ENCODE peak calls at places on chromosomes 1 and 21, in seven cellular contexts. L, M, J, B, S, O and U are unnamed samples.

GRCh38 chr1:92485374-92486250 is 1.1 kb downstream of the GFI1 start:
- DNase-seq in L (peak; percentile 68), M (peak; percentile 81), J (no peak), B (no peak), S (peak; percentile 85), O (peak; percentile 55), U (no peak)

GRCh38 chr1:246280551-246280950 is 226.5 kb downstream of the SMYD3 start:
- DNase-seq in L (no peak), M (no peak), J (peak; percentile 59), B (no peak), S (no peak), O (peak; percentile 31), U (no peak)

GRCh38 chr1:32953495-32953894 is 11.1 kb downstream of the RNF19B start:
- DNase-seq in L (no peak), M (no peak), J (peak; percentile 67), B (no peak), S (no peak), O (no peak), U (no peak)

GRCh38 chr1:87404306-87404705 is 75.6 kb downstream of the LMO4 start:
- DNase-seq in L (no peak), M (no peak), J (no peak), B (no peak), S (no peak), O (no peak), U (no peak)

GRCh38 chr1:186059311-186059710 is 315.7 kb downstream of the TPR start:
- DNase-seq in L (no peak), M (no peak), J (peak; percentile 45), B (no peak), S (no peak), O (no peak), U (no peak)

GRCh38 chr21:41921089-41921819 is 32.6 kb downstream of the C2CD2 start:
- DNase-seq in L (no peak), M (no peak), J (no peak), B (no peak), S (no peak), O (no peak), U (no peak)

GRCh38 chr1:7610106-7610731 is 160.9 kb upstream of the VAMP3 start:
- DNase-seq in L (no peak), M (no peak), J (no peak), B (no peak), S (no peak), O (no peak), U (no peak)

GRCh38 chr1:223726380-223727001 is 14.2 kb downstream of the CAPN2 start:
- DNase-seq in L (peak; percentile 81), M (peak; percentile 58), J (peak; percentile 95), B (peak; percentile 87), S (peak; percentile 48), O (no peak), U (peak; percentile 82)

GRCh38 chr1:223670458-223671159 is 5.1 kb upstream of the CAPN8 start:
- DNase-seq in L (no peak), M (peak; percentile 69), J (peak; percentile 30), B (no peak), S (peak; percentile 70), O (peak; percentile 82), U (no peak)

GRCh38 chr1:168301664-168302320 is 21.1 kb downstream of the TBX19 start:
- DNase-seq in L (no peak), M (no peak), J (peak; percentile 65), B (no peak), S (no peak), O (peak; percentile 41), U (no peak)

GRCh38 chr1:171480035-171480434 is 5.3 kb upstream of the PRRC2C start:
- DNase-seq in L (no peak), M (no peak), J (no peak), B (no peak), S (no peak), O (no peak), U (no peak)

GRCh38 chr1:41003640-41004220 is 17.8 kb downstream of the SLFNL1 start:
- DNase-seq in L (peak; percentile 82), M (peak; percentile 27), J (peak; percentile 99), B (peak; percentile 94), S (peak; percentile 88), O (peak; percentile 78), U (no peak)

GRCh38 chr1:167748901-167749300 is 27.1 kb downstream of the MPZL1 start:
- DNase-seq in L (no peak), M (no peak), J (no peak), B (no peak), S (no peak), O (no peak), U (no peak)

GRCh38 chr1:39142394-39143060 is 62.0 kb upstream of the MACF1 start:
- DNase-seq in L (no peak), M (peak; percentile 53), J (no peak), B (no peak), S (peak; percentile 90), O (no peak), U (no peak)

GRCh38 chr1:153880962-153881361 is 41.8 kb downstream of the GATAD2B start:
- DNase-seq in L (peak; percentile 10), M (peak; percentile 8), J (peak; percentile 98), B (peak; percentile 59), S (peak; percentile 85), O (peak; percentile 84), U (no peak)

GRCh38 chr1:101128211-101128727 is 102.7 kb upstream of the DPH5 start:
- DNase-seq in L (peak; percentile 28), M (no peak), J (no peak), B (no peak), S (no peak), O (no peak), U (no peak)

GRCh38 chr21:29265690-29266479 is 32.8 kb upstream of the BACH1 start:
- DNase-seq in L (no peak), M (no peak), J (no peak), B (no peak), S (no peak), O (no peak), U (no peak)

GRCh38 chr1:19665456-19666138 is 922 bp downstream of the HTR6 start:
- DNase-seq in L (no peak), M (peak; percentile 59), J (no peak), B (no peak), S (no peak), O (no peak), U (no peak)

DNA sequence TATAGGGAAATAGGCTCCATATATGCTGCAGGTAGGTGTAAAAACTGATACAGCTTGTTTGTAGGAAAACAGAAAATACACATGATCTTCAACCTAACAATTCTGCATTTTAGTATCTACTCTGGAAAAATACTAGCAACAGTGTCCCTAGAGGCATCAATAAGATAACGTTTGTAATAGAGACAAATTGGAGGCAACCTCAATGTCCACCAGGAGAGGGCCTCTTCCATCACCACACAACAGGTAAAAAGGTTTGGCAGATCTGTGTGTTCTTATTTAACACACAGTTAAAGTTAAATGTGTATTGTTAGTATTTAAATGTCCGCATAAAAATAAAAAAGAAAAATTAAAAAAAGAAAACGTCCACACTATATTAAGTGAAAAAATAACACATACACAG is 5.4 kb downstream of the EIF2D start:
- DNase-seq in L (no peak), M (peak; percentile 38), J (peak; percentile 49), B (no peak), S (no peak), O (no peak), U (no peak)
- TF ChIP-seq CTCF in L (no peak), M (peak; percentile 65), J (peak; percentile 59), B (no peak), S (peak; percentile 39), O (peak; percentile 39), U (peak; percentile 75)

DNA sequence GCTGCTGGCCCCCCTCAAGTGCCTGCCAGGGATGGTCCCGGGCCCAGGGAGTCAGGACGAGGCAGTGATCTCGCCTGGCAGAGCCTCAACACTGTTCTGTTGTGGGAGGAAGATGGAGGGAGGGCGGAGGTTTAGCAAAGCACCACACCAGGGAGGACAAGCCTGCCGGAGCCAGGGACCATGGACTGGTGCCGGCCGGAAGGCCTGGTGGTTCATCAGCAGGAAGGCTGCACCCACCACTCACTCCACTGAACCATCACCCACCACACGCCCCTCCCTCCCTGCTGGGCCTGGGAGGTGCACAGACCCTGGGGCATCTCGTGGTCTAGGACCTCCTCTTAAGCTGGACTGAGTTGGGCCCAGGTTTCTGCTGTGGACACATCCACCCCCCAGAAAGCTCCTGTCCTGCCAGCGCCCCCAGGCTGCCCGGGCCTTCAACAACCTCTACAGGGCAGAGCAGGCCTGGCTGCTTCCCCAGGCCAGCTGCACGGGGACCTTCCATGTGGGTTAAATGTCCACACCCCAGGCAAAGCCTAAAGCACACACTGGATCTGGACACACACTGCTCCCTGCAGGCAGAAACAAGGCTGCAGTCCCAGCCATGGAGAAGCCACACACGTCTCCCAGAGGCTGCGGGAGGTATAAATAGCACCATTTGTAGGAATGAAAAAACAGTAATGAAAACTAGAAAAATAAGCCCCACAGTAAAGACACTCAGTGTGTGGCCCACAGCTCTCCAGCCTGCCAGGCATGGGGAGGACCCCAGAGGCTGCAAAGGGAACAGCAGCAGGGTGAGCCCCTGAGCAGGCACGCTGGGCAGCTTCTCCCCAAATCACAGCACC is 10.4 kb upstream of the TMEM240 start:
- DNase-seq in L (no peak), M (peak; percentile 28), J (peak; percentile 52), B (no peak), S (peak; percentile 26), O (peak; percentile 57), U (no peak)
- TF ChIP-seq CTCF in L (no peak), M (peak; percentile 39), J (peak; percentile 48), B (peak; percentile 31), S (peak; percentile 41), O (peak; percentile 41), U (peak; percentile 80)

DNA sequence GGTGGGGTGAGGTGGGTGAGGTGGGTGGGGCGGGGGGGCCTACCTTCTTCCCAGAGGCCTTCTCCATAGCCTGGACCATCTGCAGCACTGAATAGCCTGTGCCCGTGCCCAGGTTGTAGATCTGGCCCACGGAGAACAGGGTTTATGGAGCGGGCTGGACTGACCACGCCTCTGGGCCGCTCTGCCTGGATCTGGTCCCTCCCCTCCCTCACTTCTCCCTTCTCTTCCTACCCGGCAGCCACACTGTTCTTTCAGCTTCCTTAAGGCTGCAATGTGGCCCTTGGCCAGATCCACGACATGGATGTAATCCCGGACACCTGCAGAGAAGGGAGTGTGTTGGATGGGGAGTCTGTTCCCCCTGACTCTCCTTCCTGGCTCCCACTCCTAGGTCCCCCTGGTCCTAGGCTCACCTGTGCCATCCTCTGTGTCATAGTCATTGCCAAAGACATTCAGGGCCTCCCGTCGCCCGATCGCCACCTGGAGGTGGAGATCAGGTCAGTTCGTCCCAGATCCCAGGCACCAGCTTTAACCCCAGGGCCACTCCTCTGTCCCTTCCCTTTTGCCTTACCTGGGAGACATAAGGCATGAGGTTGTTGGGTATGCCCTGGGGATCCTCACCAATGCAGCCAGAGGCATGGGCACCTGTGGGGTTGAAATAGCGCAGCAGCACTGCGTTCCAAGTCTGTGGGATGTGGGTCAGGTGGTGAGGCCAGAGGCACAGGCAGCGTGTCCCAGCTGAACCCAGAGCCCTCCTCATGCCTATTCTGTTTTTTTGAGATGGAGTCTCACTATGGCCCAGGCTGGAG is 3.9 kb downstream of the GALE start:
- DNase-seq in L (no peak), M (no peak), J (no peak), B (no peak), S (no peak), O (no peak), U (no peak)
- TF ChIP-seq CTCF in L (no peak), M (no peak), J (no peak), B (no peak), S (peak; percentile 28), O (no peak), U (no peak)

DNA sequence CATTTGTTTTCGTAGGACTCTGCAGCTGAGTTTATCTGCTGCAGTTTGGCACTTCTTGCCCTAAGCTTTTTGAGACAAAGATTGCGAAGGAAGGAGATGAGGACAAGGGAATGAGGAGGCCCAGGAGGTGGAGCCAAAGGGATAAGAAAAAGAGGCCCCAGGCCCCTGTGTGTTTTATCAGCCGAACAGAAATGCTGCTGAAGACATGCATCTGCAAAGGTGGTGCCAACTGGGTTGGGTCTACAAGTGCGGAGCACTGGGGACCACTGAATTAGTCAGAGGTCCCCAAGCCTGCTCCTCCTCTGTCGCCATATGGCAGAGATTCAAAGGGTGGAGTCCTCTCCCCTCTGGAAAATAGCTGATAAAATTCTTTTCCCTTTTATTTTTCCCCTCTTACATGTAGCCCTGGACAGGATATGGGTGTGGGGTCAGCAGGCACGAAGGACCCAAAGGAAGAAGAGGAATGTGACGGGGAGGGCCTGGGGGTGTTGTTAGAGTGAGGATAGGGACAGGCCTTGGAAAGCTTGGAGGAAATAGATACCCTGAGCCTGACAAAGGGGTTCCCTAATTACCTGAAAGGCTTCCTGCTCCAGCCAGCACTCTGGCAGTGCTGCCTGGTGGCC is 2.7 kb downstream of the CD34 start:
- DNase-seq in L (no peak), M (peak; percentile 25), J (peak; percentile 31), B (no peak), S (no peak), O (no peak), U (no peak)
- TF ChIP-seq CTCF in L (no peak), M (peak; percentile 11), J (no peak), B (no peak), S (no peak), O (no peak), U (no peak)